ENCODE peak calls at places on chromosomes 6 and 20, in six cellular contexts. E is CD8-positive, alpha-beta T cell; K is lower lobe of right lung; O is fibroblast of pulmonary artery; Y is AG04450; N is activated B cell treated with CpG ODN at 0.5 μM for 24 hours. T is an unnamed sample.

GRCh38 chr6:106574729-106575458 is 54.4 kb downstream of the RTN4IP1 start:
- DNase-seq in Y (no peak), N (no peak), O (peak; percentile 70), E (no peak), K (no peak), T (no peak)

GRCh38 chr20:47691632-47692031 is 93.6 kb downstream of the SULF2 start:
- DNase-seq in K (no peak), E (no peak), N (no peak), Y (no peak), O (peak; percentile 42), T (no peak)

GRCh38 chr20:45235995-45236394 is 14.8 kb downstream of the SEMG2 start:
- DNase-seq in Y (no peak), K (peak; percentile 78), E (no peak), O (no peak), N (no peak), T (no peak)

GRCh38 chr6:20137288-20137687 is 75.0 kb downstream of the MBOAT1 start:
- DNase-seq in N (no peak), K (no peak), E (no peak), Y (no peak), O (no peak), T (no peak)

GRCh38 chr20:61951695-61952533 is 113.8 kb downstream of the TAF4 start:
- DNase-seq in E (no peak), K (peak; percentile 28), N (no peak), Y (no peak), O (no peak), T (no peak)

GRCh38 chr6:122077603-122078002 is 321.8 kb upstream of the HSF2 start:
- DNase-seq in O (no peak), K (no peak), N (no peak), Y (no peak), E (no peak), T (no peak)

GRCh38 chr6:155126727-155127439 is 131.8 kb downstream of the TIAM2 start:
- DNase-seq in K (no peak), N (no peak), E (no peak), Y (no peak), O (peak; percentile 67), T (no peak)

GRCh38 chr6:7058250-7058923 is 49.4 kb upstream of the RREB1 start:
- DNase-seq in E (no peak), N (no peak), Y (peak; percentile 84), O (peak; percentile 94), K (peak; percentile 56), T (peak; percentile 50)

GRCh38 chr20:17587148-17587547 is 17.3 kb downstream of the DSTN start:
- DNase-seq in O (no peak), K (no peak), E (no peak), N (no peak), Y (no peak), T (no peak)

GRCh38 chr6:32218167-32218566 is 5.7 kb downstream of the NOTCH4 start:
- DNase-seq in K (no peak), N (no peak), E (no peak), Y (no peak), O (no peak), T (no peak)

GRCh38 chr6:131053546-131054240 is 9.4 kb downstream of the EPB41L2 start:
- DNase-seq in O (no peak), K (no peak), E (no peak), N (no peak), Y (no peak), T (no peak)

GRCh38 chr20:64145458-64146300 is 18.6 kb upstream of the MYT1 start:
- DNase-seq in O (no peak), K (peak; percentile 30), Y (no peak), N (no peak), E (no peak), T (no peak)

GRCh38 chr6:127858992-127859391 is 41.9 kb downstream of the THEMIS start:
- DNase-seq in O (no peak), N (no peak), Y (no peak), K (no peak), E (no peak), T (no peak)

GRCh38 chr6:31165986-31166385 is 4.5 kb downstream of the POU5F1 start:
- DNase-seq in K (no peak), O (no peak), E (no peak), N (no peak), Y (no peak), T (no peak)

GRCh38 chr6:136408205-136408604 is 118.6 kb upstream of the BCLAF1 start:
- DNase-seq in O (peak; percentile 50), N (no peak), K (no peak), Y (no peak), E (no peak), T (no peak)

GRCh38 chr6:116971959-116972358 is 94.9 kb downstream of the RFX6 start:
- DNase-seq in E (no peak), Y (no peak), N (no peak), K (no peak), O (peak; percentile 56), T (no peak)

GRCh38 chr6:56062856-56063255 is 184.5 kb downstream of the COL21A1 start:
- DNase-seq in Y (no peak), E (no peak), K (no peak), O (no peak), N (no peak), T (no peak)

GRCh38 chr20:1671891-1672669 is 14.5 kb upstream of the SIRPG start:
- DNase-seq in N (no peak), Y (no peak), K (no peak), O (no peak), E (no peak), T (no peak)

GRCh38 chr6:109498049-109498448 is 15.0 kb upstream of the ZBTB24 start:
- DNase-seq in E (no peak), O (no peak), N (no peak), K (no peak), Y (no peak), T (no peak)

GRCh38 chr6:80969439-80969838 is 783.0 kb downstream of the TENT5A start:
- DNase-seq in Y (peak; percentile 4), O (no peak), N (no peak), E (no peak), K (no peak), T (no peak)

GRCh38 chr6:143620461-143620860 is 57.3 kb upstream of the PHACTR2 start:
- DNase-seq in N (no peak), Y (no peak), E (no peak), K (no peak), O (peak; percentile 47), T (no peak)

GRCh38 chr6:149897855-149898744 is at the start of gene RAET1E:
- DNase-seq in K (no peak), Y (no peak), N (no peak), O (no peak), E (no peak), T (no peak)

GRCh38 chr20:45390931-45391330 is 12.8 kb upstream of the TP53TG5 start:
- DNase-seq in Y (no peak), E (no peak), N (no peak), K (no peak), O (no peak), T (no peak)

GRCh38 chr20:64107736-64108457 is 532 bp upstream of the NPBWR2 start:
- DNase-seq in K (peak; percentile 24), Y (no peak), O (no peak), N (peak; percentile 34), E (no peak), T (peak; percentile 41)

GRCh38 chr6:25670793-25671513 is 18.9 kb downstream of the SCGN start:
- DNase-seq in E (no peak), O (no peak), K (no peak), Y (no peak), N (no peak), T (no peak)

GRCh38 chr6:37103169-37104039 is 66.5 kb upstream of the PIM1 start:
- DNase-seq in Y (no peak), O (peak; percentile 42), K (peak; percentile 82), N (peak; percentile 35), E (no peak), T (no peak)

GRCh38 chr6:134678436-134678889 is 271.4 kb downstream of the ALDH8A1 start:
- DNase-seq in N (no peak), K (no peak), E (no peak), Y (peak; percentile 24), O (peak; percentile 95), T (no peak)

GRCh38 chr6:159955945-159956361 is 12.9 kb upstream of the IGF2R start:
- DNase-seq in O (no peak), K (no peak), E (no peak), Y (no peak), N (no peak), T (no peak)
- TF ChIP-seq CTCF in O (no peak), K (no peak), E (no peak), Y (no peak), N (no peak), T (no peak)

GRCh38 chr6:39362487-39362865 is 40.0 kb upstream of the KCNK16 start:
- DNase-seq in Y (no peak), K (no peak), N (no peak), O (peak; percentile 10), E (no peak), T (no peak)
- TF ChIP-seq CTCF in Y (no peak), K (no peak), N (no peak), O (no peak), E (no peak), T (no peak)

DNA sequence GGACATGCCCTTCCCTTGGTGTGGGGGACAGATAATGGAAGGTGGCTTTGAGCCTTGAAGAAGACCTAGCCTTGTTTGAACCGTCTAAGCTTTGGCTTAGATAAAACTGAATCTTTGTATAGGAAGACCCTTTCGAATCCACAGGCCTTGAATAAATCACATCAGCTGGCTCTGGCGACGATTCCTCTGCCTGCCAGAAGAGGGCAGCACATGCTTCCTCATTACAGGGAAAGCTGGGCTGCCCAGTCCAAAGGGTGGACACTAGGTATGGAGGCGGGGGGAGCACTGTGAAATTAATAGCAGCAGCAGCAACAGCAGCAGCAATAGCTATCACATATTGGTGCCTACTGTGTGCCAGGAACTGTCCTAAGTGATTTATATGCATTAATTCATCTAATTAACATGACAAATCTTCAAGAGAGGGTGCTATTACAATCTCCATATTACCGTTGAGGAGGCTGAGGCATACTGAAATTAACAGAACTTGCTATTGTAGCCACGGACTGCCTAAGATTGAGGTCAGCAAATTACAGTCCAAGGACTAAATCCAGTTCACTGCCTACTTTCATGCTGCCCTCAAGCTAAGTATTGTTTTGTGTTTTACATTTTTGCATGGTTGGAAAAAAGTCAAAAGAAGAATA is 85.1 kb downstream of the CLIC5 start:
- DNase-seq in Y (peak; percentile 24), N (peak; percentile 25), O (peak; percentile 69), E (peak; percentile 37), K (peak; percentile 70), T (peak; percentile 53)
- TF ChIP-seq CTCF in Y (peak; percentile 94), N (peak; percentile 99), O (peak; percentile 96), E (peak; percentile 89), K (peak; percentile 98), T (peak; percentile 97)

DNA sequence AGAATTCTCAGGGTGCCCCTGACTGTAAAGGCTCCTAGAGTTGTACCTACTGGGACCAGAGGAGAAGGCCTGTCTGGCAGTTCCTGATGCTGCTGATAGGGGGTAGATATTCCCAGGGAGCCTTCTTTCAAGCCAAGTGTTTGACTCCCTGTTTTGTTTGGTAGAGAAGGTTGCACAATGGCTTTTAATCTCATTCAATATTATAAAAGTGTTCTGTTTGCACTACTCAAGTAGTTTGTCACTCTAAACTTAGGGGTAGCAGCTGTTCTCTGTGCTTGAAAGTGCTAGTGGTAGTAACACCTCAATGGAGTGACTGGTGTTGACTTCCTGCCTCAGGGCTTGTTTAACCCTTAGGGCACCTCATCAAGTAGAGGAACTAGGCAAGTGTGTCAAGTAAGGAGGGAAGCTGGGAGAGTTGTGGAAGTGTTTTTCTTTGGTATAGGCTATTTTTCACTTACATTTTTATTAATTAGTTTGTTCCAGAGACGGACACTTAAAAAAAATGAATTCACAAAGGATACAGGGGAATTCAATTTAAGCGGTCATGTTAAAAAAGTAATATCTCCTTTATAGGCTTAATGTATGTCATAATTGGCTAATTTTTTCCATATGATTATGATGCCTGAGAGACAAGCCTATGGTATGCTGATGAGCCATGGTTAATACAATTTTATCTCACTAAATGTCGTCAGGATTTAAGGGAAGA is 38.1 kb downstream of the BICRAL start:
- DNase-seq in K (no peak), O (peak; percentile 51), N (no peak), E (no peak), Y (no peak), T (no peak)
- TF ChIP-seq CTCF in K (peak; percentile 37), O (peak; percentile 35), N (no peak), E (no peak), Y (peak; percentile 31), T (peak; percentile 13)

T was measured in CD14-positive monocyte.